ENCODE peak calls at places on chromosomes 3 and 15, in six cellular contexts. S is activated gamma-delta T cell treated with Interleukin-2 at 50 U/mL for 16 hours, K is mammary epithelial cell, A is amygdala, J is adipocyte, W is GM10248. E is an unnamed sample.

GRCh38 chr15:72236381-72237285 is 5.6 kb upstream of the PKM start:
- DNase-seq in S (no peak), K (no peak), A (no peak), J (no peak), W (no peak), E (no peak)

GRCh38 chr3:79286882-79287281 is 480.9 kb downstream of the ROBO1 start:
- DNase-seq in S (no peak), K (no peak), A (no peak), J (no peak), W (no peak), E (no peak)

GRCh38 chr3:119627461-119627860 is 29.8 kb downstream of the PLA1A start:
- DNase-seq in S (no peak), K (no peak), A (no peak), J (no peak), W (peak), E (peak)

GRCh38 chr3:152260026-152260425 is 8.7 kb upstream of the MBNL1 start:
- DNase-seq in S (no peak), K (no peak), A (no peak), J (peak), W (no peak), E (no peak)

GRCh38 chr3:127444761-127445160 is 145.8 kb downstream of the TPRA1 start:
- DNase-seq in S (no peak), K (no peak), A (no peak), J (no peak), W (no peak), E (no peak)

GRCh38 chr15:90142216-90143175 is 40.2 kb upstream of the IDH2 start:
- DNase-seq in S (peak), K (no peak), A (no peak), J (no peak), W (no peak), E (no peak)

GRCh38 chr3:146164951-146165350 is 4.0 kb upstream of the PLOD2 start:
- DNase-seq in S (no peak), K (no peak), A (no peak), J (no peak), W (no peak), E (no peak)

GRCh38 chr3:58203541-58203940 is 7.2 kb downstream of the DNASE1L3 start:
- DNase-seq in S (no peak), K (no peak), A (no peak), J (no peak), W (no peak), E (no peak)

GRCh38 chr15:96460106-96460505 is 129.6 kb downstream of the NR2F2 start:
- DNase-seq in S (no peak), K (no peak), A (no peak), J (no peak), W (no peak), E (no peak)

GRCh38 chr15:33126559-33127290 is 67.8 kb downstream of the FMN1 start:
- DNase-seq in S (peak), K (peak), A (peak), J (peak), W (no peak), E (no peak)

GRCh38 chr3:195790891-195791290 is 20.8 kb downstream of the MUC4 start:
- DNase-seq in S (no peak), K (no peak), A (no peak), J (no peak), W (no peak), E (no peak)

GRCh38 chr3:170603770-170604510 is 18.1 kb upstream of the SLC7A14 start:
- DNase-seq in S (no peak), K (no peak), A (no peak), J (peak), W (no peak), E (no peak)

GRCh38 chr15:94972314-94972713 is 741.0 kb downstream of the MCTP2 start:
- DNase-seq in S (no peak), K (peak), A (no peak), J (peak), W (no peak), E (peak)

GRCh38 chr3:192229866-192230265 is 497.5 kb downstream of the FGF12 start:
- DNase-seq in S (no peak), K (no peak), A (no peak), J (no peak), W (no peak), E (no peak)

GRCh38 chr15:91980502-91981267 is 127.2 kb downstream of the SLCO3A1 start:
- DNase-seq in S (no peak), K (no peak), A (no peak), J (no peak), W (no peak), E (no peak)

GRCh38 chr3:172282850-172283249 is 165.4 kb downstream of the GHSR start:
- DNase-seq in S (no peak), K (peak), A (no peak), J (no peak), W (no peak), E (no peak)

GRCh38 chr3:180934638-180935037 is 22.2 kb downstream of the FXR1 start:
- DNase-seq in S (no peak), K (peak), A (no peak), J (no peak), W (no peak), E (no peak)

GRCh38 chr3:11591401-11592266 is 52.1 kb downstream of the VGLL4 start:
- DNase-seq in S (no peak), K (peak), A (peak), J (peak), W (no peak), E (peak)

GRCh38 chr15:98682992-98683701 is 34.8 kb downstream of the IGF1R start:
- DNase-seq in S (no peak), K (peak), A (no peak), J (peak), W (no peak), E (no peak)

GRCh38 chr3:11764931-11765363 is 81.7 kb downstream of the TAMM41 start:
- DNase-seq in S (no peak), K (peak), A (no peak), J (peak), W (no peak), E (no peak)

GRCh38 chr15:51828621-51829359 is 663 bp upstream of the TMOD3 start:
- DNase-seq in S (no peak), K (peak), A (no peak), J (no peak), W (peak), E (no peak)

GRCh38 chr15:27219636-27220035 is 248.7 kb downstream of the GABRG3 start:
- DNase-seq in S (no peak), K (no peak), A (no peak), J (no peak), W (no peak), E (no peak)

GRCh38 chr15:69758291-69758771 is 305.7 kb downstream of the RPLP1 start:
- DNase-seq in S (no peak), K (peak), A (no peak), J (peak), W (no peak), E (no peak)

GRCh38 chr3:121477589-121477988 is 68.2 kb downstream of the POLQ start:
- DNase-seq in S (no peak), K (no peak), A (no peak), J (peak), W (no peak), E (no peak)

GRCh38 chr3:4520013-4520881 is 27.1 kb downstream of the ITPR1 start:
- DNase-seq in S (no peak), K (no peak), A (no peak), J (no peak), W (no peak), E (no peak)

GRCh38 chr15:84552896-84553295 is 47.9 kb upstream of the ZSCAN2 start:
- DNase-seq in S (no peak), K (no peak), A (no peak), J (no peak), W (no peak), E (no peak)

GRCh38 chr3:70108072-70108471 is 108.5 kb downstream of the SAMMSON start:
- DNase-seq in S (no peak), K (no peak), A (no peak), J (peak), W (peak), E (peak)

GRCh38 chr3:119161240-119161639 is 12.2 kb upstream of the UPK1B start:
- DNase-seq in S (no peak), K (no peak), A (no peak), J (no peak), W (no peak), E (no peak)

GRCh38 chr15:39589815-39590644 is 9.2 kb downstream of the THBS1 start:
- DNase-seq in S (no peak), K (no peak), A (no peak), J (peak), W (no peak), E (no peak)

GRCh38 chr15:48021336-48022086 is 99.3 kb upstream of the SLC24A5 start:
- DNase-seq in S (no peak), K (peak), A (no peak), J (no peak), W (no peak), E (no peak)

E was measured in H7.